ENCODE peak calls at places on chromosomes 11 and 22, in four cellular contexts. T is HepG2, C is SK-N-SH, W is NT2/D1. A is an unnamed sample.

GRCh38 chr11:124172076-124172475 is 11.1 kb upstream of the OR10D3 start:
- DNase-seq in T (no peak), W (no peak), C (no peak), A (no peak)

GRCh38 chr22:23306926-23307325 is 126.6 kb downstream of the BCR start:
- DNase-seq in C (no peak), T (no peak), W (no peak), A (no peak)

GRCh38 chr11:46305295-46305694 is 27.8 kb downstream of the CREB3L1 start:
- DNase-seq in C (peak; percentile 50), W (no peak), T (peak; percentile 30), A (no peak)

GRCh38 chr11:90738799-90739198 is 516.0 kb upstream of the CHORDC1 start:
- DNase-seq in W (no peak), C (no peak), T (no peak), A (no peak)

GRCh38 chr22:26579331-26579886 is 10.5 kb downstream of the TPST2 start:
- DNase-seq in C (no peak), W (no peak), T (no peak), A (no peak)

GRCh38 chr11:69238562-69239319 is 55.2 kb upstream of the MYEOV start:
- DNase-seq in W (no peak), C (no peak), T (no peak), A (no peak)

GRCh38 chr11:128707671-128708070 is 13.8 kb downstream of the FLI1 start:
- DNase-seq in T (no peak), W (no peak), C (no peak), A (no peak)

GRCh38 chr11:100808904-100809491 is 121.9 kb downstream of the ARHGAP42 start:
- DNase-seq in W (no peak), T (no peak), C (no peak), A (no peak)

GRCh38 chr22:31055322-31056159 is 25.6 kb upstream of the SMTN start:
- DNase-seq in T (peak; percentile 98), W (no peak), C (peak; percentile 69), A (no peak)

GRCh38 chr22:31271026-31271425 is 21.3 kb downstream of the PIK3IP1 start:
- DNase-seq in W (no peak), T (no peak), C (no peak), A (no peak)

GRCh38 chr11:64321533-64321932 is 3.6 kb downstream of the PRDX5 start:
- DNase-seq in C (no peak), W (no peak), T (no peak), A (no peak)

GRCh38 chr11:122192634-122193245 is 76.7 kb upstream of the BLID start:
- DNase-seq in W (no peak), C (no peak), T (no peak), A (no peak)

GRCh38 chr22:44787832-44788231 is 35.5 kb downstream of the ARHGAP8 start:
- DNase-seq in C (no peak), T (no peak), W (no peak), A (no peak)

GRCh38 chr11:102110761-102111010 is 439 bp downstream of the YAP1 start:
- DNase-seq in C (no peak), T (no peak), W (no peak), A (no peak)

GRCh38 chr11:64597671-64598101 is 6.7 kb downstream of the SLC22A12 start:
- DNase-seq in C (no peak), T (no peak), W (no peak), A (no peak)

GRCh38 chr11:7262672-7263071 is 11.0 kb downstream of the SYT9 start:
- DNase-seq in W (no peak), C (no peak), T (no peak), A (no peak)

GRCh38 chr11:100980156-100980555 is 149.5 kb downstream of the PGR start:
- DNase-seq in C (no peak), W (peak; percentile 9), T (peak; percentile 3), A (no peak)

GRCh38 chr22:30743257-30744020 is 48.8 kb downstream of the OSBP2 start:
- DNase-seq in T (no peak), C (no peak), W (no peak), A (no peak)

GRCh38 chr11:22920939-22921565 is 60.8 kb upstream of the CCDC179 start:
- DNase-seq in C (peak; percentile 39), W (peak; percentile 25), T (peak; percentile 37), A (no peak)

GRCh38 chr11:34423300-34423699 is 15.4 kb upstream of the CAT start:
- DNase-seq in T (no peak), C (no peak), W (no peak), A (no peak)

GRCh38 chr22:43739851-43740250 is 72.3 kb downstream of the EFCAB6 start:
- DNase-seq in W (no peak), C (no peak), T (no peak), A (no peak)

GRCh38 chr11:13970986-13971385 is 8.5 kb downstream of the SPON1 start:
- DNase-seq in W (no peak), C (peak; percentile 64), T (peak; percentile 30), A (peak; percentile 24)

GRCh38 chr11:42625757-42626156 is 686.0 kb upstream of the API5 start:
- DNase-seq in C (peak; percentile 45), W (no peak), T (no peak), A (no peak)

GRCh38 chr11:62612366-62613274 is at the start of the genes EML3 and ROM1:
- DNase-seq in C (peak; percentile 97), W (peak; percentile 84), T (peak; percentile 70), A (no peak)

GRCh38 chr22:21657361-21658118 is 8.3 kb upstream of the PPIL2 start:
- DNase-seq in T (peak; percentile 70), C (peak; percentile 95), W (no peak), A (peak; percentile 31)

GRCh38 chr11:113267536-113267935 is 46.8 kb upstream of the TTC12 start:
- DNase-seq in T (no peak), C (no peak), W (no peak), A (no peak)

GRCh38 chr11:110471315-110471714 is 41.6 kb downstream of the FDX1 start:
- DNase-seq in W (no peak), C (no peak), T (no peak), A (no peak)

GRCh38 chr11:64141081-64141783 is 24.7 kb downstream of the MACROD1 start:
- DNase-seq in C (peak; percentile 71), T (no peak), W (no peak), A (no peak)

GRCh38 chr11:57083641-57084385 is 95.1 kb downstream of the OR5AK2 start:
- DNase-seq in W (no peak), C (no peak), T (peak; percentile 7), A (no peak)

GRCh38 chr11:34243620-34244493 is 114.0 kb downstream of the ABTB2 start:
- DNase-seq in C (no peak), W (no peak), T (no peak), A (peak; percentile 71)

DNA sequence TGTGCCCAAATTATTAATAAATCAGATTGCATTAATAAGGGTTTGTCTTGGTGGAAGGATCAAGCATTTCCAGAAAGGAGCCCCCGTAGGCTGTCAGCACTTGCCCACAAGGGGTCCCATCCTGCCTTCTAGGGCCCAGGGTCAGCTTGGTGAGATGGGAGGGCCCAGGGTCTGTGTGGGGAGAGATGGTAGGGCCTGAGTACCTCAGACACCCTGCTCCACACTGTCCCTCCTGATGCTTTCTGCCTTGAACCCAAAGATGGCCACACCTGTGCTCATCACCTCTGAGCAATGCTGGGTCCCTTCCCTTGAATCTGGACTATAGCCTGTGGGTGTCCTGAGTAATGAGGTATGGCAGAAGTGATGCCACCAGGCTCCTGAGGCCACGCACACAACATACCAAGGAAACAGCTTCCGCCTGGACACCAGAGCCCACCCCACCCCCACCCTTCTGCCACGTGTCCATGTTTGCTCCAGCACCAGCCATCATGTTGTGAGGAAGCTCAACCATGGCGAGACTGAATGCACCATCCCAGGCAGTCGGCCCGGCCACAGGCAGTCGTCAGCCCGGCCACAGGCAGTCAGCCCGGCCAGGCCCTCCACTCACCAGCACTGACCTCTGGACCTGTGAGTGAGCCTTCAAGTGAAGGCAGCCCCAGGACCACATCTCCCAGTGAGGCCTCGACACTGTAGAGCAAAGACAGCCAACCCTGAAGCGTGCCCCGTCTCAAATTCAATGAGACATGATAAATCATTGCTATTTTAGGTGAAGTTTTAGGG is 6.8 kb downstream of the BET1L start:
- DNase-seq in W (no peak), T (no peak), C (no peak), A (no peak)
- TF ChIP-seq YY1 in W (no peak), T (no peak), C (no peak), A (no peak)

GRCh38 chr11:82759649-82760048 is 26.0 kb upstream of the FAM181B start:
- DNase-seq in T (no peak), C (no peak), W (no peak), A (no peak)

GRCh38 chr11:82754410-82754809 is 20.7 kb upstream of the FAM181B start:
- DNase-seq in C (no peak), T (no peak), W (no peak), A (no peak)

GRCh38 chr11:82752801-82753200 is 19.1 kb upstream of the FAM181B start:
- DNase-seq in T (no peak), W (no peak), C (no peak), A (no peak)

GRCh38 chr11:82757660-82758301 is 24.1 kb upstream of the FAM181B start:
- DNase-seq in W (no peak), T (no peak), C (no peak), A (no peak)

DNA sequence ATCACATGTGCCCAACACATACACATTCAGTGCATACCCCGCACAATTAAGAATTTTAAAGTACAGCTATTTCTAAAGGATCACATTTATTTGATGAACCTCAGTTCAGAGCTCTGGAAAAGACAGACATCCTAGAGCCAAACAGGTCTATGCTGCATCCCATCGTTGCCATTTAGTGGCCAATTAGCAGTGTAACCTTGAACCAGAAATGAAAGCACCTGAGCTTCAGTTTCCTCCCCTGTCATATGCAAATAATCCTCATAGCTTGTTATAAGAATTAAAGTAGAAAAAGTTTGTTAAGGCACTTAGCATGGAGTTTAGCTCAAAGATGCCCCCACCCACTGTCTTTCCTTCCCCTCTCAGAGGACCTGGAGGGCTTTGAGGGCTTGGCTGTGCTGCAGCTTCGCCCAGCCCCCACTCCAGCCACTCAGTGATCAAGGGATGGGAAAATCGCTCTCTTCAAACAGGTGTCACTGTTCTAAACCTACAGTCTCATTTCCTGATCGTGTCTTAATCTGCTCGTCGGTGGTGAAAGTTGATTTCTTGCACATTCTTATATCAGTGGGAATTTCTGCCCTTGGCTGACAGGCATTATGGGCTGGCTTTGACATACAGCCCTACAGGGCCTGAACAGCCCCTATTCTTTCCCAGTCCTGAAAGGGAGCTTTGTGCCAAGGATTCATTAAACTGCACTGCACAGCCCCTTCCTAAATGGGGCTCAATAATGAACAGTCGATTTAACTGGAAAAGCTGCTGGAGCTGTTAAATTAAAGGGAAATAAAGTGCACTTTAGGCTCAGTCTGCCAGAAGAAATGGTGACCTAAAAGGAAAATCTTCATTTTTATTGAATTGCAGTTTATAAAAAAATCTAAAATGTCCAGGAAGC is 23.3 kb upstream of the FAM181B start:
- DNase-seq in T (no peak), W (no peak), C (no peak), A (no peak)
- TF ChIP-seq YY1 in T (no peak), W (no peak), C (no peak), A (no peak)

GRCh38 chr11:48105096-48105990 is 111.3 kb upstream of the OR4B1 start:
- DNase-seq in T (no peak), C (no peak), W (no peak), A (no peak)

GRCh38 chr11:48106166-48106565 is 110.4 kb upstream of the OR4B1 start:
- DNase-seq in C (no peak), T (no peak), W (no peak), A (no peak)

GRCh38 chr11:48104562-48104924 is 112.1 kb upstream of the OR4B1 start:
- DNase-seq in T (no peak), C (no peak), W (no peak), A (no peak)

GRCh38 chr11:48101958-48102357 is 114.7 kb upstream of the OR4B1 start:
- DNase-seq in W (no peak), T (peak; percentile 17), C (no peak), A (no peak)

GRCh38 chr11:48103621-48104561 is 112.7 kb upstream of the OR4B1 start:
- DNase-seq in T (peak; percentile 29), W (no peak), C (no peak), A (no peak)
- TF ChIP-seq YY1 in T (no peak), W (no peak), C (no peak), A (no peak)

GRCh38 chr22:40345271-40345670 is 1.0 kb upstream of the ADSL start:
- DNase-seq in T (no peak), C (no peak), W (no peak), A (no peak)
- TF ChIP-seq YY1 in T (no peak), C (no peak), W (no peak), A (no peak)

A was measured in HCT116.